ENCODE peak calls at places on chromosomes 3 and 15, in eight cellular contexts. E, I, X, G, T, W, B and S are unnamed samples.

GRCh38 chr3:30578986-30579579 is 27.3 kb upstream of the TGFBR2 start:
- DNase-seq in E (no peak), I (no peak), X (no peak), G (no peak), T (no peak), W (no peak), B (no peak), S (no peak)

GRCh38 chr3:197026481-197026866 is 3.1 kb downstream of the MELTF start:
- DNase-seq in E (peak), I (peak), X (peak), G (no peak), T (no peak), W (no peak), B (no peak), S (no peak)

GRCh38 chr15:68921926-68922325 is 8.4 kb upstream of the SPESP1 start:
- DNase-seq in E (no peak), I (no peak), X (no peak), G (no peak), T (no peak), W (no peak), B (no peak), S (no peak)

GRCh38 chr3:157175678-157176077 is 15.7 kb upstream of the CCNL1 start:
- DNase-seq in E (peak), I (peak), X (peak), G (no peak), T (no peak), W (peak), B (peak), S (peak)

GRCh38 chr15:61050844-61051569 is 178.1 kb downstream of the RORA start:
- DNase-seq in E (no peak), I (no peak), X (no peak), G (no peak), T (no peak), W (no peak), B (no peak), S (no peak)

GRCh38 chr3:45657853-45658252 is 31.3 kb upstream of the SACM1L start:
- DNase-seq in E (peak), I (peak), X (peak), G (no peak), T (no peak), W (no peak), B (no peak), S (no peak)

GRCh38 chr3:128479558-128480086 is 12.9 kb upstream of the DNAJB8 start:
- DNase-seq in E (no peak), I (no peak), X (no peak), G (no peak), T (no peak), W (no peak), B (peak), S (no peak)

GRCh38 chr3:53170325-53171108 is 9.5 kb downstream of the PRKCD start:
- DNase-seq in E (peak), I (peak), X (peak), G (no peak), T (no peak), W (no peak), B (peak), S (no peak)

GRCh38 chr15:72825831-72826230 is 42.3 kb upstream of the ADPGK start:
- DNase-seq in E (no peak), I (no peak), X (no peak), G (no peak), T (no peak), W (no peak), B (peak), S (peak)

GRCh38 chr3:58560771-58561311 is 16.4 kb downstream of the FAM107A start:
- DNase-seq in E (no peak), I (no peak), X (no peak), G (peak), T (peak), W (peak), B (no peak), S (peak)

GRCh38 chr15:98872777-98873176 is 134.8 kb downstream of the PGPEP1L start:
- DNase-seq in E (no peak), I (no peak), X (no peak), G (no peak), T (no peak), W (no peak), B (no peak), S (no peak)

GRCh38 chr3:152709659-152710058 is 125.3 kb upstream of the P2RY1 start:
- DNase-seq in E (no peak), I (no peak), X (no peak), G (no peak), T (no peak), W (no peak), B (no peak), S (no peak)

GRCh38 chr3:171374661-171375285 is 85.4 kb downstream of the TNIK start:
- DNase-seq in E (no peak), I (no peak), X (no peak), G (peak), T (no peak), W (no peak), B (no peak), S (no peak)

GRCh38 chr3:166340604-166341003 is 503.4 kb upstream of the BCHE start:
- DNase-seq in E (no peak), I (no peak), X (no peak), G (no peak), T (no peak), W (no peak), B (no peak), S (no peak)

GRCh38 chr3:32843504-32844321 is 25.9 kb downstream of the TRIM71 start:
- DNase-seq in E (no peak), I (no peak), X (no peak), G (no peak), T (no peak), W (no peak), B (no peak), S (peak)

GRCh38 chr15:71251548-71252035 is 136.3 kb downstream of the THSD4 start:
- DNase-seq in E (no peak), I (no peak), X (no peak), G (no peak), T (no peak), W (no peak), B (no peak), S (no peak)

GRCh38 chr15:98085003-98085639 is 124.6 kb downstream of the ARRDC4 start:
- DNase-seq in E (peak), I (peak), X (peak), G (peak), T (peak), W (peak), B (no peak), S (peak)

GRCh38 chr15:58369261-58369699 is 62.5 kb upstream of the LIPC start:
- DNase-seq in E (peak), I (no peak), X (peak), G (peak), T (peak), W (no peak), B (no peak), S (no peak)

GRCh38 chr3:5014431-5014830 is 35.2 kb downstream of the BHLHE40 start:
- DNase-seq in E (no peak), I (no peak), X (no peak), G (no peak), T (no peak), W (no peak), B (no peak), S (no peak)

DNA sequence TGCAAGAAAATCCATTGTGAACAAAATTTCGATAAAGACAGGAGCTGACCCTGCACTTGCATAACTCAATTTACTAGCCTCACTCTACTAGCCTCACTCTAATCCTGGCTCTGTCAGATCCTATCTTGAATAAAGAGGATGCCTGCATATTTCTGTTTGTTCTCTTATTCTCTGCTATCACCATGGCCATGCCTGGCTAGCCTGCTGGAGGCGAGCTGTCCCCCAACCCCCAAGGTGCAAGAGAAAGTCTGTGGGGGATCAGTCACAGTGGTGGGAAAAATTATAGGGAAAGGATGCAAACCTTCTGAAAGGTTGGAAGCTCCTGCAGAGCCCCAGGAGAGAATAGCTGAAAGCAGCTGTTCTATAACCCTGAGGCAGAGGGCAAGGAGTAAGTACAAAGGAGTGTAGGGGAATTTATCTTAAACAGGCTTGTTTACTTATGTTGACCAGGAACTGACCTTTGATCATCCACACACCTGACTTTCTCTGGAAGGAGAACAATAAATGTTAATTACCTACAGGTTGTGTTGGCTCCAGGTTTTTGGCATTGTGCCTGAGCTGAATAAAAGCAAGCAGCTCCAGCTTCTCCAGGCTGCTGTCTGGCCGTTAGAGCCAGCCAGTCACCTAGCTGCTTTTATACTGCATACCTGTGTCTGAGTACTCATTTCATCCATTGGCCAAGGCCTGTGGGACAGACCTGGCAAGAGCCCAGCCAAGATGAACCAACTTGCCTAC is 137.7 kb upstream of the RASGRP1 start:
- DNase-seq in E (no peak), I (no peak), X (no peak), G (no peak), T (no peak), W (no peak), B (no peak), S (no peak)
- TF ChIP-seq CTCF in E (no peak), I (no peak), X (no peak), G (no peak), T (no peak), W (no peak), B (no peak), S (no peak)

DNA sequence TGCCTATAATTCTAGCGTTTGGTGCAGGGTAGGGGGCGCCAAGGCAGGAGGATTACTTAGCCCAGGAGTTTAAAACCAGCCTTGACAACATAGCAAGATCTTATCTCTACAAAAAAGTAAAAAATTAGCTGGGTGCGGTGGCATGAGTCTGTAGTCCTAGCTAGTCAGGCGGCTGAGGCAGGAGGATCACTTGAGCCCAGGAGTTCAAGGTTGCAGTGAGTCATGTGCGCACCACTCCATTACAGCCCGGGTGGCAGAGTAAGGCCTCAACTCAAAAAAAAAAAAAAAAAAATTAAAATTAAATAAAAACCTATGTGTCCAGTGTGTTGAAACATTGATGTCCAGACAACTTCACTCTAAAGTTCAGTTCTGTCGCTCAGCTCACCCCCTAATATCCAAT is 78.2 kb upstream of the SOX2 start:
- DNase-seq in E (no peak), I (no peak), X (no peak), G (no peak), T (no peak), W (no peak), B (no peak), S (no peak)
- TF ChIP-seq CTCF in E (no peak), I (no peak), X (no peak), G (no peak), T (no peak), W (no peak), B (no peak), S (no peak)

DNA sequence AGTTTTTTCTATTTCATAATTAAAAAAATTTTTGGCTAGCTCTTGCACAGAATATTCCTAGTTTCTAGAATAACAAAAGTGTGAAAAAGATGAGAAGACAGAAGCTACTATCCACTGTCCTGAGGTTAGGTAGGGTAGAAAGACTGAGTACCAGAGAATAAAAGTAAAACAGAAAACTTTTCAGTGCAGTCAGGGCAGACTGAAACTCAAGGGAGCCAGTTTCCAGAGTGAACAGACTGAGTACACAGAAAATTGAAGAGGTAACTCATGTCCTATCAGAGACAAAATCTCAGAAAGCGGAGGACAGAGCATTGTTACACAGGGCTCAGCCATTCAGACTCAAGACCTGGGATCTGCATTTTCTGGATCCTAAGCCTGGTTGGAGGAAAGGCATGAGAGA is 8.8 kb upstream of the FBXO40 start:
- DNase-seq in E (no peak), I (no peak), X (no peak), G (no peak), T (no peak), W (no peak), B (no peak), S (no peak)
- TF ChIP-seq CTCF in E (no peak), I (no peak), X (no peak), G (no peak), T (no peak), W (no peak), B (no peak), S (no peak)

GRCh38 chr3:61562810-61563613 is 1.6 kb downstream of the PTPRG start:
- DNase-seq in E (peak), I (peak), X (peak), G (no peak), T (no peak), W (peak), B (peak), S (peak)

GRCh38 chr3:61561374-61562041 is at the start of gene PTPRG:
- DNase-seq in E (peak), I (peak), X (peak), G (peak), T (peak), W (peak), B (peak), S (peak)

GRCh38 chr3:61559108-61559731 is 2.2 kb upstream of the PTPRG start:
- DNase-seq in E (no peak), I (no peak), X (no peak), G (no peak), T (no peak), W (peak), B (no peak), S (no peak)

GRCh38 chr3:61562042-61562809 is 855 bp downstream of the PTPRG start:
- DNase-seq in E (peak), I (peak), X (peak), G (no peak), T (no peak), W (peak), B (peak), S (peak)

DNA sequence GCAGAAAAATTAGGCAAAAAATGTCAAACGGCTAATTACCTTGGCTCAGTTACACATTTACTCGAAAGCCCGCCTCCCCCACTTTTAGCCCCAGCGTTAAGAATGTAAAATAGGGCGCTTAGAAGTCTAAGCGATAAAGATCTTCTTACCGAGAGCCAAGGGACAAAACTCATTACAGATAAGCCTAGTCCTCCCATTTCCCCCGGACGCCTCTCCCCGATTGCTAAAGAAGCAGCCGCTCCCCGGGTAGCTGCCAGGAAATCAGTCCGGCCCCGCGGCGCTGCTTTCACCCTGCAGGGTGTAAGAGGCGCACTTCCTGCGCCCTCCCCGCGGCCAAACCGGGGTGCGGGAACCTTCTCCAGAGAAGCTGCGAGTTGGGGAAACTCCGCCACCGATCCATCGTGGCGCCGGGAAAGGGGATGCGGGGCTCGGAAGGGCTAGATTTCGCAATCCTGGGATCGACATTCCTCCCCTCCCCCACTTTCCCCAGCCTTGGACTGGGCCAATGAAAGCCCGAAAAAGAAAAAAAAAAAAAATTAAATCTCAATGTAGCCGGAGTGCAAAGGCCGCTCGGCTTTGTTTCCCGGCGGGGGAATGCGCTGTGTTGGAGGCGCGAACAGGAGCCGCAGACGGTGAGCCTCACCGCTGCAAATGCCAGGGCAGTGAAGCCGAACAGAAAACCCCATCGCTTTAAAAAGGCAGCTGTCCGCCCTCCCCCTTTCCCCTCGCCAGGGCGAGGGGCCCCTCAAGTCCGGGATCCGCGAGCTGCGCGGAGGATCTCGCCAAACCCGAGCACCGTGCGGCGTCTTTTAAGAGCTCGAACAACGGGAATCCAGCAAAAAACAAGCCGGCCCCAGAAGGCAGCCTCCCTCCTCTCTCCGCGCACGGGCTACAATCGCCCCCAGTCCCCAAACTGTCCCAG is 658 bp upstream of the PTPRG start:
- DNase-seq in E (peak), I (peak), X (peak), G (no peak), T (peak), W (peak), B (peak), S (peak)
- TF ChIP-seq CTCF in E (no peak), I (no peak), X (no peak), G (no peak), T (peak), W (no peak), B (peak), S (no peak)

GRCh38 chr3:48563382-48563918 is at the start of gene UCN2:
- DNase-seq in E (no peak), I (no peak), X (no peak), G (no peak), T (no peak), W (no peak), B (no peak), S (no peak)
- TF ChIP-seq CTCF in E (no peak), I (no peak), X (no peak), G (peak), T (peak), W (no peak), B (no peak), S (no peak)

GRCh38 chr3:80308637-80309036 is 540.8 kb upstream of the ROBO1 start:
- DNase-seq in E (no peak), I (no peak), X (no peak), G (no peak), T (no peak), W (no peak), B (no peak), S (no peak)
- TF ChIP-seq CTCF in E (no peak), I (no peak), X (no peak), G (no peak), T (no peak), W (no peak), B (no peak), S (no peak)

GRCh38 chr3:60096403-60096802 is 1046.6 kb upstream of the CFAP20DC start:
- DNase-seq in E (no peak), I (no peak), X (no peak), G (no peak), T (no peak), W (peak), B (no peak), S (no peak)
- TF ChIP-seq CTCF in E (no peak), I (no peak), X (no peak), G (no peak), T (no peak), W (no peak), B (no peak), S (no peak)

GRCh38 chr3:63142681-63143080 is 135.4 kb upstream of the SYNPR start:
- DNase-seq in E (no peak), I (no peak), X (no peak), G (no peak), T (no peak), W (no peak), B (no peak), S (no peak)
- TF ChIP-seq CTCF in E (no peak), I (no peak), X (no peak), G (no peak), T (no peak), W (no peak), B (no peak), S (no peak)

DNA sequence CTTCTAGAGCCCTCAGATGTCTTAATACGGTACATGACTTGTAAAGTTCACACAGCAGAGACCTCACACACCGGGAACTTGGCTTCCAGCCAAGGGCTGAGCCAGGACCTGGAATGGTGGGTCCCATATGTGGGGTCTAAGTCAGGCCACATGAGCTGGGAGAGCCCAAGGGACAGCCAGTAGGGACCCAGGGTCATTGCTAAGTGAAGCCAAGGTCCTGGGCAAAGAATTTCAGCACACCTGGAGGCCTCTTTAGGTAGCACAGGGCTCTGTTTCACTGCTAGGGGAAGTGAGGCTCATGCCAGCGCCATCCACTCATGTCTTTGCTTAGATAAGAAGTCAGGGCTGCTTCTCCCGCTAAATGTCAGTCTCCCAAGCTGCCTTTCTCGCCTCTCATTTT is 116.5 kb upstream of the TLE3 start:
- DNase-seq in E (no peak), I (no peak), X (no peak), G (no peak), T (no peak), W (no peak), B (no peak), S (no peak)
- TF ChIP-seq CTCF in E (no peak), I (no peak), X (no peak), G (no peak), T (no peak), W (no peak), B (no peak), S (no peak)

DNA sequence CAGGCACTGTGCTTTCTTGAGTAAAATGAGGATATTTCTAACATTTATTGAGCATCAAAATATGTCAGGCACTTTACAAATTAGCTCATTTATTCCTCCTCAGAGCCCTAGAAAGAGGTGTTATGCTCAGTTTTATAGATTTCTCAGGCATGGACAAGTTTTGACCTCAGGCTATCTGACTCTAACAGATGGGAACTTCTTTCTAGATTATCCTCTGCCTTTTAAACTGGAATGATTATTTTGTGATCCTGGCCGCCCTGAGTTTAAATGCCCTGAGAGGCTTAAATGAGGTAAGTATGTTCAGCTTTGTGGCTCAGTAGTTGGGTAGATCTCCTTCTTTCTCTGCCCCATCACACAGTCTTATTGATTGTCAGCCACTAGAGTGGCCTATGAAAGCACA is 32.3 kb upstream of the ATP1B3 start:
- DNase-seq in E (no peak), I (no peak), X (no peak), G (no peak), T (no peak), W (no peak), B (no peak), S (no peak)
- TF ChIP-seq CTCF in E (no peak), I (no peak), X (no peak), G (no peak), T (no peak), W (no peak), B (no peak), S (no peak)